ENCODE peak calls at places on chromosomes 16 and 17, in five cellular contexts. C is retina, V is glutamatergic neuron, S is psoas muscle, J is pulmonary artery endothelial cell. W is an unnamed sample.

GRCh38 chr16:21081329-21081728 is 69.3 kb downstream of the DNAH3 start:
- DNase-seq in C (no peak), V (no peak), S (no peak), J (no peak), W (no peak)

GRCh38 chr17:15885770-15886169 is 59.2 kb upstream of the ADORA2B start:
- DNase-seq in C (no peak), V (no peak), S (no peak), J (no peak), W (no peak)

GRCh38 chr16:69763557-69763942 is 1.4 kb downstream of the WWP2 start:
- DNase-seq in C (no peak), V (no peak), S (no peak), J (no peak), W (no peak)

GRCh38 chr17:78184311-78184710 is 2.5 kb downstream of the TK1 start:
- DNase-seq in C (no peak), V (no peak), S (no peak), J (no peak), W (no peak)

GRCh38 chr17:69175812-69176517 is 34.3 kb upstream of the ABCA6 start:
- DNase-seq in C (no peak), V (no peak), S (no peak), J (no peak), W (no peak)

GRCh38 chr17:14299261-14300093 is 1.4 kb upstream of the HS3ST3B1 start:
- DNase-seq in C (peak; percentile 72), V (peak; percentile 57), S (peak; percentile 48), J (no peak), W (no peak)

GRCh38 chr16:29820730-29821662 is 734 bp downstream of the MVP start:
- DNase-seq in C (no peak), V (no peak), S (no peak), J (no peak), W (no peak)

GRCh38 chr17:32142857-32143524 is 689 bp downstream of the RHOT1 start:
- DNase-seq in C (peak; percentile 79), V (peak; percentile 53), S (peak; percentile 58), J (no peak), W (no peak)

GRCh38 chr17:70405492-70406220 is 236.3 kb downstream of the KCNJ2 start:
- DNase-seq in C (no peak), V (no peak), S (no peak), J (no peak), W (no peak)

GRCh38 chr16:84829168-84829965 is 9.6 kb downstream of the CRISPLD2 start:
- DNase-seq in C (no peak), V (no peak), S (no peak), J (no peak), W (no peak)

GRCh38 chr17:40453881-40454630 is 10.8 kb downstream of the IGFBP4 start:
- DNase-seq in C (no peak), V (no peak), S (no peak), J (no peak), W (no peak)

GRCh38 chr17:5785343-5785742 is 201.0 kb upstream of the NLRP1 start:
- DNase-seq in C (no peak), V (no peak), S (no peak), J (peak; percentile 7), W (no peak)

GRCh38 chr16:90072442-90073105 is 4.6 kb downstream of the PRDM7 start:
- DNase-seq in C (no peak), V (no peak), S (no peak), J (no peak), W (no peak)

GRCh38 chr17:47295037-47295873 is 28.5 kb upstream of the EFCAB13 start:
- DNase-seq in C (no peak), V (no peak), S (no peak), J (no peak), W (no peak)

GRCh38 chr17:16995930-16996329 is 24.0 kb upstream of the TNFRSF13B start:
- DNase-seq in C (no peak), V (no peak), S (no peak), J (no peak), W (no peak)

GRCh38 chr16:14284930-14285541 is 213.9 kb downstream of the MRTFB start:
- DNase-seq in C (no peak), V (peak; percentile 64), S (no peak), J (no peak), W (no peak)

GRCh38 chr16:50193594-50193993 is 40.5 kb downstream of the TENT4B start:
- DNase-seq in C (no peak), V (no peak), S (no peak), J (no peak), W (no peak)

GRCh38 chr17:42754782-42755181 is 6.2 kb upstream of the RAMP2 start:
- DNase-seq in C (no peak), V (no peak), S (peak; percentile 83), J (no peak), W (no peak)

GRCh38 chr16:1002399-1003161 is 21.0 kb downstream of the SOX8 start:
- DNase-seq in C (no peak), V (no peak), S (peak; percentile 63), J (peak; percentile 44), W (peak; percentile 37)

GRCh38 chr17:72510454-72511016 is 389.7 kb downstream of the SOX9 start:
- DNase-seq in C (no peak), V (no peak), S (no peak), J (no peak), W (no peak)

GRCh38 chr17:56815711-56816110 is 18.0 kb downstream of the C17orf67 start:
- DNase-seq in C (no peak), V (no peak), S (no peak), J (no peak), W (no peak)

GRCh38 chr16:67719778-67720144 is 645 bp upstream of the GFOD2 start:
- DNase-seq in C (no peak), V (no peak), S (no peak), J (no peak), W (no peak)

GRCh38 chr17:76115138-76115754 is 11.7 kb upstream of the EXOC7 start:
- DNase-seq in C (no peak), V (no peak), S (no peak), J (no peak), W (no peak)

GRCh38 chr16:9996191-9996590 is 186.0 kb downstream of the GRIN2A start:
- DNase-seq in C (peak; percentile 77), V (no peak), S (no peak), J (no peak), W (no peak)

GRCh38 chr17:75785016-75785769 is 587 bp downstream of the UNK start:
- DNase-seq in C (peak; percentile 99), V (peak; percentile 88), S (peak; percentile 89), J (peak; percentile 63), W (no peak)

GRCh38 chr17:1379930-1380313 is 20.1 kb downstream of the YWHAE start:
- DNase-seq in C (no peak), V (no peak), S (no peak), J (no peak), W (no peak)

GRCh38 chr17:1906622-1907021 is 76.8 kb downstream of the RPA1 start:
- DNase-seq in C (peak; percentile 44), V (no peak), S (no peak), J (no peak), W (no peak)

GRCh38 chr17:74601944-74602572 is 10.0 kb upstream of the CD300LD start:
- DNase-seq in C (peak; percentile 43), V (peak; percentile 66), S (no peak), J (no peak), W (peak; percentile 7)

GRCh38 chr17:42266918-42267766 is 9.0 kb downstream of the STAT5B start:
- DNase-seq in C (no peak), V (no peak), S (no peak), J (no peak), W (no peak)

GRCh38 chr17:35725058-35725457 is 6.4 kb upstream of the RASL10B start:
- DNase-seq in C (no peak), V (no peak), S (no peak), J (no peak), W (no peak)